ENCODE peak calls at places on chromosome 13, in ten cellular contexts. G is C1 segment of cervical spinal cord; S is left ventricle myocardium inferior; W is T-helper 2 cell; M is RWPE1; K is stimulated activated CD8-positive, alpha-beta memory T cell treated with anti-CD3 and anti-CD28 coated beads, Interleukin-7, amount 100 ng/mL, for 1 hour; X is T-helper 9 cell; J is NCI-H345; Z is activated naive CD8-positive, alpha-beta T cell treated with anti-CD3 and anti-CD28 coated beads, Interleukin-2, amount 50 U/mL, for 24 hours; N is fibroblast of lung. O is an unnamed sample.

GRCh38 chr13:23140492-23140891 is 40.3 kb upstream of the SGCG start:
- DNase-seq in N (no peak), M (no peak), Z (no peak), G (no peak), W (no peak), J (no peak), S (no peak), K (no peak), X (no peak), O (no peak)

GRCh38 chr13:30033681-30034447 is 183.4 kb upstream of the UBL3 start:
- DNase-seq in G (no peak), Z (no peak), J (peak; percentile 51), M (peak; percentile 62), X (no peak), S (no peak), N (peak; percentile 98), K (no peak), W (no peak), O (peak; percentile 91)

GRCh38 chr13:72521965-72522661 is 205.3 kb downstream of the MZT1 start:
- DNase-seq in Z (no peak), S (no peak), W (no peak), J (no peak), M (no peak), K (no peak), G (no peak), N (no peak), X (no peak), O (no peak)

GRCh38 chr13:29909975-29910674 is 59.7 kb upstream of the UBL3 start:
- DNase-seq in J (no peak), W (no peak), M (peak; percentile 73), N (peak; percentile 60), S (peak; percentile 20), G (no peak), K (no peak), X (no peak), Z (no peak), O (peak; percentile 76)

GRCh38 chr13:51849145-51850101 is 4.4 kb upstream of the TMEM272 start:
- DNase-seq in N (peak; percentile 48), G (no peak), Z (peak; percentile 60), M (no peak), X (peak; percentile 17), W (peak; percentile 42), K (no peak), S (peak; percentile 35), J (no peak), O (peak; percentile 84)

GRCh38 chr13:99974939-99975561 is 3.5 kb upstream of the ZIC5 start:
- DNase-seq in X (no peak), K (no peak), M (no peak), S (no peak), Z (no peak), G (no peak), W (no peak), N (no peak), J (no peak), O (no peak)

GRCh38 chr13:103299079-103299478 is 232.9 kb upstream of the SLC10A2 start:
- DNase-seq in J (no peak), K (no peak), S (no peak), W (no peak), M (no peak), Z (no peak), N (no peak), X (no peak), G (no peak), O (no peak)

GRCh38 chr13:79309690-79310089 is 96.4 kb downstream of the RBM26 start:
- DNase-seq in W (no peak), X (no peak), K (no peak), M (no peak), Z (no peak), N (no peak), J (no peak), G (no peak), S (no peak), O (no peak)

GRCh38 chr13:93848247-93848646 is 621.6 kb downstream of the GPC6 start:
- DNase-seq in G (no peak), W (no peak), X (no peak), K (no peak), Z (no peak), J (no peak), S (no peak), M (no peak), N (no peak), O (no peak)

GRCh38 chr13:90757127-90757680 is 590.3 kb upstream of the MIR17HG start:
- DNase-seq in Z (no peak), M (no peak), J (peak; percentile 89), G (no peak), N (no peak), S (no peak), W (no peak), X (no peak), K (no peak), O (no peak)

GRCh38 chr13:91609353-91609752 is 210.9 kb downstream of the GPC5 start:
- DNase-seq in W (no peak), J (no peak), G (no peak), Z (no peak), S (no peak), M (no peak), K (no peak), N (peak; percentile 43), X (no peak), O (peak; percentile 32)

GRCh38 chr13:36817996-36818395 is 1.0 kb upstream of the RFXAP start:
- DNase-seq in N (no peak), W (no peak), X (no peak), M (no peak), Z (no peak), K (no peak), G (no peak), S (no peak), J (no peak), O (no peak)

GRCh38 chr13:28805193-28805819 is 14.8 kb upstream of the MTUS2 start:
- DNase-seq in J (peak; percentile 1), K (no peak), M (no peak), G (no peak), Z (peak; percentile 61), X (peak; percentile 22), W (peak; percentile 29), N (no peak), S (peak; percentile 23), O (no peak)